ENCODE peak calls at places on chromosomes 3 and 15, in seven cellular contexts. One of them, this sample, is unnamed.

GRCh38 chr3:114447950-114448479 is 154.2 kb downstream of the TIGIT start:
- DNase-seq in psoas muscle: no peak
- DNase-seq in heart right ventricle: no peak
- DNase-seq in OCI-LY7: no peak
- DNase-seq in spleen: no peak
- DNase-seq in HepG2: no peak
- DNase-seq in kidney epithelial cell: no peak
- DNase-seq in this sample: no peak

GRCh38 chr15:38398134-38398533 is 55.8 kb upstream of the FAM98B start:
- DNase-seq in OCI-LY7: no peak
- DNase-seq in spleen: no peak
- DNase-seq in HepG2: peak; percentile 13
- DNase-seq in heart right ventricle: peak; percentile 23
- DNase-seq in psoas muscle: peak; percentile 67
- DNase-seq in kidney epithelial cell: peak; percentile 94
- DNase-seq in this sample: peak; percentile 68

GRCh38 chr3:50516048-50516871 is 12.8 kb upstream of the CACNA2D2 start:
- DNase-seq in kidney epithelial cell: no peak
- DNase-seq in heart right ventricle: peak; percentile 82
- DNase-seq in spleen: peak; percentile 81
- DNase-seq in OCI-LY7: no peak
- DNase-seq in psoas muscle: peak; percentile 79
- DNase-seq in HepG2: peak; percentile 68
- DNase-seq in this sample: peak; percentile 62

GRCh38 chr3:177753498-177754155 is 556.3 kb upstream of the TBL1XR1 start:
- DNase-seq in OCI-LY7: no peak
- DNase-seq in psoas muscle: peak; percentile 76
- DNase-seq in HepG2: no peak
- DNase-seq in kidney epithelial cell: no peak
- DNase-seq in spleen: peak; percentile 79
- DNase-seq in heart right ventricle: peak; percentile 65
- DNase-seq in this sample: peak; percentile 86

GRCh38 chr15:81400640-81401236 is 26.7 kb upstream of the TMC3 start:
- DNase-seq in spleen: no peak
- DNase-seq in OCI-LY7: peak; percentile 58
- DNase-seq in psoas muscle: no peak
- DNase-seq in kidney epithelial cell: no peak
- DNase-seq in heart right ventricle: no peak
- DNase-seq in HepG2: peak; percentile 21
- DNase-seq in this sample: no peak

GRCh38 chr15:39535466-39535865 is 45.4 kb upstream of the THBS1 start:
- DNase-seq in kidney epithelial cell: no peak
- DNase-seq in OCI-LY7: no peak
- DNase-seq in HepG2: no peak
- DNase-seq in spleen: no peak
- DNase-seq in heart right ventricle: no peak
- DNase-seq in psoas muscle: no peak
- DNase-seq in this sample: no peak

GRCh38 chr3:166284994-166285393 is 447.8 kb upstream of the BCHE start:
- DNase-seq in OCI-LY7: no peak
- DNase-seq in kidney epithelial cell: no peak
- DNase-seq in psoas muscle: no peak
- DNase-seq in HepG2: no peak
- DNase-seq in heart right ventricle: no peak
- DNase-seq in spleen: no peak
- DNase-seq in this sample: no peak

GRCh38 chr3:178562143-178562868 is 26.1 kb downstream of the KCNMB2 start:
- DNase-seq in HepG2: no peak
- DNase-seq in kidney epithelial cell: no peak
- DNase-seq in heart right ventricle: peak; percentile 21
- DNase-seq in OCI-LY7: no peak
- DNase-seq in spleen: no peak
- DNase-seq in psoas muscle: no peak
- DNase-seq in this sample: peak; percentile 31

GRCh38 chr15:63013052-63013808 is 29.3 kb upstream of the TPM1 start:
- DNase-seq in OCI-LY7: no peak
- DNase-seq in kidney epithelial cell: peak; percentile 37
- DNase-seq in psoas muscle: no peak
- DNase-seq in heart right ventricle: no peak
- DNase-seq in spleen: no peak
- DNase-seq in HepG2: no peak
- DNase-seq in this sample: no peak

GRCh38 chr3:3992312-3992874 is 193.2 kb downstream of the LRRN1 start:
- DNase-seq in HepG2: no peak
- DNase-seq in psoas muscle: no peak
- DNase-seq in OCI-LY7: no peak
- DNase-seq in spleen: no peak
- DNase-seq in heart right ventricle: no peak
- DNase-seq in kidney epithelial cell: no peak
- DNase-seq in this sample: no peak

GRCh38 chr3:78337801-78338211 is 1297.9 kb downstream of the ROBO2 start:
- DNase-seq in OCI-LY7: no peak
- DNase-seq in spleen: no peak
- DNase-seq in HepG2: no peak
- DNase-seq in heart right ventricle: no peak
- DNase-seq in psoas muscle: no peak
- DNase-seq in kidney epithelial cell: peak; percentile 4
- DNase-seq in this sample: no peak

GRCh38 chr3:3015472-3016089 is 94.6 kb downstream of the IL5RA start:
- DNase-seq in spleen: no peak
- DNase-seq in OCI-LY7: no peak
- DNase-seq in psoas muscle: no peak
- DNase-seq in kidney epithelial cell: no peak
- DNase-seq in HepG2: peak; percentile 15
- DNase-seq in heart right ventricle: no peak
- DNase-seq in this sample: no peak

GRCh38 chr3:128100126-128100525 is 23.5 kb downstream of the RUVBL1 start:
- DNase-seq in spleen: no peak
- DNase-seq in kidney epithelial cell: no peak
- DNase-seq in OCI-LY7: no peak
- DNase-seq in heart right ventricle: no peak
- DNase-seq in HepG2: no peak
- DNase-seq in psoas muscle: no peak
- DNase-seq in this sample: no peak

GRCh38 chr15:101376615-101377395 is 81.8 kb upstream of the SNRPA1 start:
- DNase-seq in kidney epithelial cell: no peak
- DNase-seq in OCI-LY7: no peak
- DNase-seq in psoas muscle: peak; percentile 9
- DNase-seq in HepG2: no peak
- DNase-seq in heart right ventricle: no peak
- DNase-seq in spleen: no peak
- DNase-seq in this sample: no peak

GRCh38 chr15:44163370-44163769 is 31.7 kb downstream of the FRMD5 start:
- DNase-seq in HepG2: no peak
- DNase-seq in kidney epithelial cell: no peak
- DNase-seq in OCI-LY7: no peak
- DNase-seq in psoas muscle: no peak
- DNase-seq in heart right ventricle: no peak
- DNase-seq in spleen: no peak
- DNase-seq in this sample: no peak

GRCh38 chr3:16670191-16670590 is 65.0 kb upstream of the DAZL start:
- DNase-seq in heart right ventricle: no peak
- DNase-seq in HepG2: no peak
- DNase-seq in psoas muscle: no peak
- DNase-seq in OCI-LY7: no peak
- DNase-seq in spleen: no peak
- DNase-seq in kidney epithelial cell: no peak
- DNase-seq in this sample: no peak

GRCh38 chr3:13770390-13771169 is 109.3 kb downstream of the WNT7A start:
- DNase-seq in OCI-LY7: no peak
- DNase-seq in spleen: no peak
- DNase-seq in HepG2: no peak
- DNase-seq in heart right ventricle: no peak
- DNase-seq in kidney epithelial cell: no peak
- DNase-seq in psoas muscle: no peak
- DNase-seq in this sample: no peak

GRCh38 chr15:68679161-68679560 is 100.4 kb downstream of the CORO2B start:
- DNase-seq in HepG2: no peak
- DNase-seq in kidney epithelial cell: no peak
- DNase-seq in psoas muscle: no peak
- DNase-seq in heart right ventricle: no peak
- DNase-seq in spleen: no peak
- DNase-seq in OCI-LY7: no peak
- DNase-seq in this sample: no peak

GRCh38 chr3:37992271-37993066 is 1.9 kb downstream of the VILL start:
- DNase-seq in spleen: peak; percentile 70
- DNase-seq in HepG2: peak; percentile 48
- DNase-seq in OCI-LY7: no peak
- DNase-seq in heart right ventricle: no peak
- DNase-seq in kidney epithelial cell: no peak
- DNase-seq in psoas muscle: no peak
- DNase-seq in this sample: no peak

GRCh38 chr3:171058873-171059603 is 32.5 kb upstream of the SLC2A2 start:
- DNase-seq in HepG2: no peak
- DNase-seq in heart right ventricle: no peak
- DNase-seq in kidney epithelial cell: no peak
- DNase-seq in spleen: no peak
- DNase-seq in OCI-LY7: no peak
- DNase-seq in psoas muscle: no peak
- DNase-seq in this sample: no peak

GRCh38 chr15:37081985-37082384 is 18.4 kb downstream of the MEIS2 start:
- DNase-seq in OCI-LY7: no peak
- DNase-seq in psoas muscle: no peak
- DNase-seq in heart right ventricle: no peak
- DNase-seq in kidney epithelial cell: no peak
- DNase-seq in spleen: no peak
- DNase-seq in HepG2: no peak
- DNase-seq in this sample: no peak

GRCh38 chr3:187063286-187064081 is 75.8 kb downstream of the RPL39L start:
- DNase-seq in HepG2: peak; percentile 89
- DNase-seq in psoas muscle: no peak
- DNase-seq in heart right ventricle: no peak
- DNase-seq in kidney epithelial cell: no peak
- DNase-seq in OCI-LY7: peak; percentile 56
- DNase-seq in spleen: no peak
- DNase-seq in this sample: no peak

GRCh38 chr3:184259878-184260570 is 1.3 kb downstream of the CAMK2N2 start:
- DNase-seq in spleen: peak; percentile 82
- DNase-seq in psoas muscle: no peak
- DNase-seq in heart right ventricle: peak; percentile 36
- DNase-seq in kidney epithelial cell: no peak
- DNase-seq in OCI-LY7: no peak
- DNase-seq in HepG2: no peak
- DNase-seq in this sample: no peak
- H3K4me3 ChIP-seq in spleen: peak overlapping the region; percentile 53
- H3K4me3 ChIP-seq in psoas muscle: peak overlapping the region; percentile 43
- H3K4me3 ChIP-seq in heart right ventricle: peak overlapping the region; percentile 55
- H3K4me3 ChIP-seq in kidney epithelial cell: peak overlapping the region; percentile 3
- H3K4me3 ChIP-seq in OCI-LY7: no peak overlapping the region
- H3K4me3 ChIP-seq in HepG2: peak overlapping the region; percentile 62
- H3K4me3 ChIP-seq in this sample: peak overlapping the region; percentile 53

GRCh38 chr3:27681249-27681748 is 40.8 kb downstream of the EOMES start:
- DNase-seq in heart right ventricle: no peak
- DNase-seq in kidney epithelial cell: peak; percentile 41
- DNase-seq in OCI-LY7: peak; percentile 79
- DNase-seq in psoas muscle: no peak
- DNase-seq in HepG2: peak; percentile 74
- DNase-seq in spleen: no peak
- DNase-seq in this sample: no peak
- H3K4me3 ChIP-seq in heart right ventricle: no peak overlapping the region
- H3K4me3 ChIP-seq in kidney epithelial cell: no peak overlapping the region
- H3K4me3 ChIP-seq in OCI-LY7: peak overlapping the region; percentile 34
- H3K4me3 ChIP-seq in psoas muscle: no peak overlapping the region
- H3K4me3 ChIP-seq in HepG2: peak overlapping the region; percentile 48
- H3K4me3 ChIP-seq in spleen: peak overlapping the region; percentile 22
- H3K4me3 ChIP-seq in this sample: no peak overlapping the region

DNA sequence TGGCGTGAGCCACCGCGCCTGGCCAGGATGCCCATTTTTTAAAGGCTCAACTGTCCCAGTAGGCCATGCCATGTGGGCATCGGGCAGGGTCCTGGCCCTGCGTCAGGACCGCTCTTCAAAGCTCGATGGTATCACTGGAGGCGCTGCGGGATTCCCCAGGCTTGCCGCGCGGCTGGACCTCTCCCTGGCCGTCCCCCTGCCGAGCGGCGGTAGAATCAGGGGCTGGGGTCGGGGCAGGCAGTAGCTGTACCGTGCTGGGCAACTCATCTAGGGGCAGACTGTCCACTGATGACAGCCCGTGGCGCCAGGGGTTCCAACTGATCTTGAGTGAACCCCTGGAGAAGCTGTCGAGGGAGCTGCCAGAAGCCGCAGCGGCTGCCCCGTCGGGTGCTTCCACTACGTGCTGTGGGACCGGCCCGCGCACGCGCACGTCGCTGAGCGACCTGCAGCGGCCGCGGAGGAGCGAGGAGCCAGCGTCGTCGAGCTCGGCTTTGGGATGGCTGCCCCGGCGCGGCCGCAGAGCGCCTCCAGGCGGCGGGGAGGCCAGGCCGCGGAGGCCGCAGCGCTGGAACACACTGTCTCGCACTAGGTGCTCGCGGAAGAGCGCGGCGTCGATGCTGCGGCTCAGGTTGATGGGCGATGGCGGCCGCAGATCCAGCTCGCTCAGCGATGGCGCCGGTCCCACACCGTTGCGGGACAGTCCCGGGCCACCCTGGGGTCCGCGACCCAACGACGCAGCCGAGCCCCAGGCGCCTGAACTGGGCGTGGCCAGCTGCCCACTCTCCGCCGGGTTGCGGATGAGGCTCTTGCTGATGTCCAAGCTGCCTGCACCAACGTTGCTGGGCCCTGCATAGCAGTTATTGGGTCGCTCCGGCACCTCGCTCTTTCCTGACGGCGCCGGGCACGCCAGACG is 5.8 kb downstream of the PRRT3 start:
- DNase-seq in HepG2: peak; percentile 74
- DNase-seq in spleen: peak; percentile 96
- DNase-seq in OCI-LY7: no peak
- DNase-seq in psoas muscle: peak; percentile 93
- DNase-seq in kidney epithelial cell: peak; percentile 59
- DNase-seq in heart right ventricle: peak; percentile 89
- DNase-seq in this sample: peak; percentile 93
- H3K4me3 ChIP-seq in HepG2: peak overlapping the region; percentile 51
- H3K4me3 ChIP-seq in spleen: peak overlapping the region; percentile 52
- H3K4me3 ChIP-seq in OCI-LY7: no peak overlapping the region
- H3K4me3 ChIP-seq in psoas muscle: peak overlapping the region; percentile 81
- H3K4me3 ChIP-seq in kidney epithelial cell: peak overlapping the region; percentile 50
- H3K4me3 ChIP-seq in heart right ventricle: peak overlapping the region; percentile 72
- H3K4me3 ChIP-seq in this sample: peak overlapping the region; percentile 25

DNA sequence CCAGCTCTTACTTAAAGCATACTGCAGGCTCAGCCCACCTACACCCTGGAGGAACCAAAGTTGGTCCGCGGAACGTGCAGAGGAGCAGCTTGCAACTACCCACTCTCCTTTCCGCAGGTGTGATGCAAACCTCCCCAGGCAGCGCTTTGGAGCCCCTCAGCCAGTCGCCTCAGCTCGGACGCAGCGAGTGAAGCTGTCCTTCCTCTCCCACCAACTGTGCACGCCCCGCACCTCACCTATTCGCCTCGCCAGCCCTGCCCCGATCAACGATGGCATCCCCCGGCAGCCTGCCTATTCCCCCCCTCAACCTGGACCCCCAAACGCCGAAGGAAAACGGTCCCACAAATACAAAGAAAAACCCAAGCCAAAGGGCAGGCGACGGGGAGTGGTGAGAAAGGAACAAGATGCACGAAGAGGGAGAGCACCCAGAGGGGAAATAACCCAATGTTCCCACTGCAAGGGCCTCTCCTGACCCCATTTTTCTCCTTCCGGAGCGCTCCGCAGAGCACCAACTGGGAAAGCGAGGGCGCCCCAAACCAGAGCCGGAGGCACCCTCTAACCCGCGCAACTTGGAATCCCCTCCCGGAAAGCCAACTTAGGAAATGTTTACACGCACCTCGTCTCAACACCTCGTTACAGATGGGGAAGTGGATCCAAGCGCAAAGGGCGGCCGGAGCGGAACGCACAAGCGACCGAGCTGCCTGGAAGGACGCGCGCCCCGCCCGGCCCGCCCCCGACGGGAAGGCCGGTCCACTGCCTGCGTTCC is 660 bp downstream of the GLB1 start:
- DNase-seq in heart right ventricle: no peak
- DNase-seq in psoas muscle: peak; percentile 73
- DNase-seq in kidney epithelial cell: no peak
- DNase-seq in spleen: peak; percentile 94
- DNase-seq in OCI-LY7: peak; percentile 51
- DNase-seq in HepG2: peak; percentile 17
- DNase-seq in this sample: peak; percentile 64
- H3K4me3 ChIP-seq in heart right ventricle: peak overlapping the region; percentile 100
- H3K4me3 ChIP-seq in psoas muscle: peak overlapping the region; percentile 99
- H3K4me3 ChIP-seq in kidney epithelial cell: peak overlapping the region; percentile 98
- H3K4me3 ChIP-seq in spleen: peak overlapping the region; percentile 89
- H3K4me3 ChIP-seq in OCI-LY7: peak overlapping the region; percentile 84
- H3K4me3 ChIP-seq in HepG2: peak overlapping the region; percentile 86
- H3K4me3 ChIP-seq in this sample: peak overlapping the region; percentile 95

This sample was measured in heart left ventricle.